ENCODE peak calls at places on chromosome 20, in ten cellular contexts. W is GM19239; O is activated CD4-positive, alpha-beta T cell treated with anti-CD3 and anti-CD28 coated beads, Interleukin-2, amount 50 U/mL, for 48 hours; I is Peyer's patch; C is fibroblast of the aortic adventitia; H is T-helper 1 cell; A is HEK293T; S is adipocyte; F is iPS-NIHi11; L is mucosa of descending colon. E is an unnamed sample.

GRCh38 chr20:50680106-50680960 is 11.0 kb downstream of the RIPOR3 start:
- DNase-seq in W (no peak), O (no peak), I (peak), C (peak), H (no peak), A (no peak), S (peak), F (no peak), L (no peak), E (no peak)

GRCh38 chr20:34333786-34334185 is 29.3 kb upstream of the ITCH start:
- DNase-seq in W (no peak), O (no peak), I (no peak), C (no peak), H (no peak), A (no peak), S (no peak), F (no peak), L (peak), E (no peak)

GRCh38 chr20:19741914-19742313 is 16.1 kb upstream of the RIN2 start:
- DNase-seq in W (no peak), O (no peak), I (no peak), C (no peak), H (no peak), A (no peak), S (peak), F (no peak), L (no peak), E (no peak)

GRCh38 chr20:46137816-46138215 is 19.7 kb downstream of the CD40 start:
- DNase-seq in W (no peak), O (no peak), I (no peak), C (no peak), H (no peak), A (no peak), S (no peak), F (no peak), L (no peak), E (no peak)

GRCh38 chr20:32204485-32205115 is 2.9 kb downstream of the PLAGL2 start:
- DNase-seq in W (no peak), O (no peak), I (no peak), C (no peak), H (no peak), A (no peak), S (no peak), F (no peak), L (no peak), E (no peak)

GRCh38 chr20:19784511-19785172 is 26.6 kb downstream of the RIN2 start:
- DNase-seq in W (no peak), O (peak), I (no peak), C (peak), H (no peak), A (peak), S (peak), F (peak), L (peak), E (peak)

GRCh38 chr20:34880095-34880680 is 3.8 kb downstream of the ACSS2 start:
- DNase-seq in W (no peak), O (no peak), I (peak), C (no peak), H (no peak), A (no peak), S (no peak), F (no peak), L (peak), E (no peak)

GRCh38 chr20:21681219-21681931 is 24.1 kb upstream of the PAX1 start:
- DNase-seq in W (no peak), O (no peak), I (no peak), C (no peak), H (no peak), A (no peak), S (peak), F (no peak), L (no peak), E (no peak)

GRCh38 chr20:10609276-10609675 is 64.5 kb downstream of the JAG1 start:
- DNase-seq in W (no peak), O (no peak), I (no peak), C (peak), H (no peak), A (no peak), S (peak), F (no peak), L (no peak), E (no peak)

GRCh38 chr20:51457281-51457932 is 85.1 kb downstream of the NFATC2 start:
- DNase-seq in W (no peak), O (no peak), I (no peak), C (peak), H (no peak), A (no peak), S (peak), F (no peak), L (peak), E (no peak)

GRCh38 chr20:34112600-34113061 is 588 bp upstream of the EIF2S2 start:
- DNase-seq in W (peak), O (no peak), I (peak), C (peak), H (no peak), A (peak), S (peak), F (peak), L (peak), E (no peak)

GRCh38 chr20:37515876-37516275 is 5.2 kb upstream of the NNAT start:
- DNase-seq in W (no peak), O (no peak), I (no peak), C (no peak), H (no peak), A (no peak), S (no peak), F (no peak), L (no peak), E (no peak)

GRCh38 chr20:36113566-36114247 is 40.8 kb upstream of the EPB41L1 start:
- DNase-seq in W (no peak), O (no peak), I (no peak), C (no peak), H (no peak), A (no peak), S (no peak), F (peak), L (no peak), E (no peak)

GRCh38 chr20:433300-433975 is 25.3 kb downstream of the RBCK1 start:
- DNase-seq in W (peak), O (peak), I (peak), C (no peak), H (peak), A (no peak), S (no peak), F (no peak), L (no peak), E (no peak)

GRCh38 chr20:8152183-8152582 is 20.1 kb downstream of the PLCB1 start:
- DNase-seq in W (no peak), O (no peak), I (no peak), C (peak), H (no peak), A (no peak), S (peak), F (no peak), L (no peak), E (no peak)

GRCh38 chr20:35490736-35491181 is 35.4 kb downstream of the CEP250 start:
- DNase-seq in W (peak), O (peak), I (peak), C (no peak), H (peak), A (no peak), S (no peak), F (no peak), L (peak), E (no peak)

GRCh38 chr20:62707981-62708521 is 585 bp upstream of the NTSR1 start:
- DNase-seq in W (peak), O (peak), I (no peak), C (no peak), H (no peak), A (peak), S (no peak), F (peak), L (no peak), E (no peak)

GRCh38 chr20:41546535-41546934 is 71.6 kb downstream of the CHD6 start:
- DNase-seq in W (no peak), O (no peak), I (no peak), C (no peak), H (no peak), A (no peak), S (no peak), F (no peak), L (no peak), E (no peak)

GRCh38 chr20:49957487-49957938 is 21.3 kb downstream of the RNF114 start:
- DNase-seq in W (no peak), O (no peak), I (no peak), C (no peak), H (no peak), A (no peak), S (no peak), F (no peak), L (no peak), E (no peak)

GRCh38 chr20:48609491-48609978 is 218.3 kb downstream of the PREX1 start:
- DNase-seq in W (peak), O (no peak), I (no peak), C (no peak), H (no peak), A (no peak), S (no peak), F (no peak), L (peak), E (no peak)

GRCh38 chr20:24100370-24101011 is 111.9 kb upstream of the GGTLC1 start:
- DNase-seq in W (peak), O (peak), I (peak), C (peak), H (peak), A (peak), S (peak), F (peak), L (no peak), E (peak)

GRCh38 chr20:3911956-3912355 is 22.8 kb downstream of the PANK2 start:
- DNase-seq in W (no peak), O (no peak), I (peak), C (no peak), H (no peak), A (no peak), S (no peak), F (no peak), L (peak), E (no peak)

GRCh38 chr20:60057866-60058807 is 99.9 kb downstream of the CDH26 start:
- DNase-seq in W (peak), O (peak), I (no peak), C (no peak), H (no peak), A (peak), S (peak), F (peak), L (peak), E (no peak)

GRCh38 chr20:45109634-45110033 is 5.3 kb downstream of the WFDC5 start:
- DNase-seq in W (no peak), O (no peak), I (no peak), C (no peak), H (no peak), A (no peak), S (no peak), F (no peak), L (no peak), E (no peak)

GRCh38 chr20:57263127-57263609 is 3.3 kb downstream of the BMP7 start:
- DNase-seq in W (no peak), O (no peak), I (no peak), C (no peak), H (no peak), A (no peak), S (no peak), F (no peak), L (no peak), E (no peak)

GRCh38 chr20:31951203-31951529 is 680 bp downstream of the PDRG1 start:
- DNase-seq in W (no peak), O (no peak), I (no peak), C (no peak), H (no peak), A (no peak), S (no peak), F (no peak), L (no peak), E (no peak)

GRCh38 chr20:25987073-25987927 is 290.6 kb upstream of the ZNF337 start:
- DNase-seq in W (no peak), O (peak), I (no peak), C (peak), H (peak), A (no peak), S (peak), F (peak), L (peak), E (peak)

GRCh38 chr20:19625416-19625815 is 132.6 kb upstream of the RIN2 start:
- DNase-seq in W (no peak), O (no peak), I (no peak), C (no peak), H (no peak), A (no peak), S (no peak), F (no peak), L (no peak), E (no peak)

GRCh38 chr20:24977797-24978196 is 14.8 kb downstream of the APMAP start:
- DNase-seq in W (no peak), O (no peak), I (no peak), C (no peak), H (no peak), A (no peak), S (no peak), F (no peak), L (no peak), E (peak)

GRCh38 chr20:15579703-15580102 is 993.5 kb downstream of the KIF16B start:
- DNase-seq in W (no peak), O (no peak), I (no peak), C (no peak), H (no peak), A (no peak), S (no peak), F (no peak), L (no peak), E (no peak)

GRCh38 chr20:1309439-1309847 is 19.5 kb downstream of the SDCBP2 start:
- DNase-seq in W (no peak), O (no peak), I (no peak), C (no peak), H (no peak), A (no peak), S (no peak), F (peak), L (peak), E (no peak)

GRCh38 chr20:49496526-49497216 is 14.2 kb upstream of the KCNB1 start:
- DNase-seq in W (no peak), O (no peak), I (no peak), C (no peak), H (no peak), A (no peak), S (peak), F (no peak), L (no peak), E (no peak)

GRCh38 chr20:62879275-62880146 is 17.9 kb upstream of the TCFL5 start:
- DNase-seq in W (no peak), O (no peak), I (no peak), C (no peak), H (no peak), A (no peak), S (no peak), F (peak), L (no peak), E (no peak)

GRCh38 chr20:36439040-36439730 is 102.1 kb upstream of the MYL9 start:
- DNase-seq in W (peak), O (peak), I (peak), C (peak), H (peak), A (peak), S (peak), F (peak), L (peak), E (peak)

GRCh38 chr20:40251284-40251932 is 437.6 kb downstream of the MAFB start:
- DNase-seq in W (peak), O (peak), I (peak), C (peak), H (no peak), A (peak), S (peak), F (peak), L (no peak), E (peak)

GRCh38 chr20:32152421-32153155 is 43.1 kb downstream of the TM9SF4 start:
- DNase-seq in W (no peak), O (no peak), I (peak), C (no peak), H (no peak), A (no peak), S (no peak), F (no peak), L (no peak), E (no peak)

GRCh38 chr20:45968801-45969711 is 2.9 kb downstream of the ZNF335 start:
- DNase-seq in W (no peak), O (no peak), I (no peak), C (no peak), H (no peak), A (no peak), S (no peak), F (no peak), L (no peak), E (no peak)

GRCh38 chr20:49028684-49029083 is 17.4 kb upstream of the CSE1L start:
- DNase-seq in W (no peak), O (no peak), I (no peak), C (peak), H (no peak), A (peak), S (peak), F (peak), L (no peak), E (no peak)

GRCh38 chr20:52497731-52498130 is 306.2 kb upstream of the ZFP64 start:
- DNase-seq in W (no peak), O (no peak), I (no peak), C (no peak), H (no peak), A (no peak), S (no peak), F (no peak), L (no peak), E (no peak)

GRCh38 chr20:4972506-4973251 is 28.6 kb downstream of the SLC23A2 start:
- DNase-seq in W (no peak), O (no peak), I (no peak), C (no peak), H (no peak), A (no peak), S (no peak), F (no peak), L (no peak), E (no peak)